ENCODE peak calls at places on chromosomes 16 and 17, in eight cellular contexts. X is NB4, F is H1, K is prostate gland, J is fibroblast of lung, H is fibroblast of pulmonary artery, Z is hepatocyte, V is thoracic aorta. Y is an unnamed sample.
A peak's percentile ranks its signal among the peaks of the same experiment; 100 is the strongest.

GRCh38 chr16:54266363-54266955 is 20.1 kb downstream of the IRX3 start:
- DNase-seq in X (peak; percentile 86), F (no peak), K (no peak), J (peak; percentile 22), H (peak; percentile 51), Z (no peak), V (no peak), Y (no peak)

GRCh38 chr17:77608431-77608830 is 350.1 kb upstream of the TNRC6C start:
- DNase-seq in X (no peak), F (peak; percentile 17), K (no peak), J (no peak), H (no peak), Z (no peak), V (no peak), Y (no peak)

GRCh38 chr16:4053663-4054479 is 62.4 kb downstream of the ADCY9 start:
- DNase-seq in X (peak; percentile 93), F (no peak), K (peak; percentile 68), J (peak; percentile 91), H (peak; percentile 38), Z (peak; percentile 16), V (peak; percentile 33), Y (no peak)

GRCh38 chr17:81381632-81382577 is 13.4 kb upstream of the BAHCC1 start:
- DNase-seq in X (no peak), F (no peak), K (no peak), J (no peak), H (no peak), Z (no peak), V (no peak), Y (no peak)

GRCh38 chr17:50613007-50613406 is 21.7 kb upstream of the ABCC3 start:
- DNase-seq in X (no peak), F (no peak), K (no peak), J (no peak), H (no peak), Z (no peak), V (no peak), Y (no peak)

GRCh38 chr17:76935331-76935730 is 67.1 kb downstream of the MGAT5B start:
- DNase-seq in X (no peak), F (no peak), K (no peak), J (peak; percentile 44), H (peak; percentile 11), Z (no peak), V (no peak), Y (no peak)

GRCh38 chr16:50747206-50747956 is 5.5 kb downstream of the CYLD start:
- DNase-seq in X (peak; percentile 82), F (no peak), K (no peak), J (peak; percentile 37), H (peak; percentile 18), Z (no peak), V (no peak), Y (no peak)

GRCh38 chr16:85286970-85287814 is 174.9 kb upstream of the CIBAR2 start:
- DNase-seq in X (peak; percentile 28), F (no peak), K (no peak), J (peak; percentile 84), H (peak; percentile 7), Z (no peak), V (peak; percentile 28), Y (no peak)

GRCh38 chr16:85554791-85555548 is 58.2 kb upstream of the GSE1 start:
- DNase-seq in X (peak; percentile 83), F (no peak), K (peak; percentile 38), J (peak; percentile 77), H (peak; percentile 70), Z (peak; percentile 72), V (peak; percentile 53), Y (no peak)

GRCh38 chr16:67370686-67371085 is 22.6 kb downstream of the TPPP3 start:
- DNase-seq in X (no peak), F (no peak), K (no peak), J (no peak), H (no peak), Z (no peak), V (no peak), Y (no peak)

GRCh38 chr17:75983501-75984181 is 4.6 kb downstream of the TEN1 start:
- DNase-seq in X (peak; percentile 93), F (peak; percentile 70), K (no peak), J (no peak), H (no peak), Z (no peak), V (no peak), Y (peak; percentile 46)

GRCh38 chr17:27408891-27409290 is 47.4 kb upstream of the KSR1 start:
- DNase-seq in X (peak; percentile 15), F (no peak), K (no peak), J (peak; percentile 23), H (peak; percentile 44), Z (no peak), V (no peak), Y (no peak)

GRCh38 chr17:17108681-17109049 is 66.4 kb downstream of the MPRIP start:
- DNase-seq in X (no peak), F (no peak), K (peak; percentile 55), J (peak; percentile 74), H (no peak), Z (no peak), V (no peak), Y (no peak)

GRCh38 chr16:14635394-14636145 is 2.8 kb downstream of the BFAR start:
- DNase-seq in X (no peak), F (no peak), K (no peak), J (no peak), H (no peak), Z (peak; percentile 28), V (no peak), Y (no peak)

GRCh38 chr16:14632693-14633569 is at the start of gene BFAR:
- DNase-seq in X (peak; percentile 98), F (peak; percentile 98), K (peak; percentile 98), J (peak; percentile 96), H (peak; percentile 97), Z (peak; percentile 99), V (peak; percentile 98), Y (peak; percentile 71)

GRCh38 chr16:14629612-14629918 is 495 bp downstream of the PARN start:
- DNase-seq in X (no peak), F (no peak), K (no peak), J (peak; percentile 5), H (no peak), Z (no peak), V (no peak), Y (no peak)

GRCh38 chr16:14629919-14630619 is at the start of gene PARN:
- DNase-seq in X (peak; percentile 97), F (peak; percentile 99), K (peak; percentile 96), J (peak; percentile 97), H (peak; percentile 97), Z (peak; percentile 99), V (peak; percentile 87), Y (peak; percentile 83)

GRCh38 chr16:14634389-14634725 is 1.6 kb downstream of the BFAR start:
- DNase-seq in X (no peak), F (no peak), K (no peak), J (no peak), H (no peak), Z (no peak), V (no peak), Y (no peak)
- H3K4me3 ChIP-seq in X (peak overlapping the region; percentile 92), F (peak overlapping the region; percentile 98), K (no peak overlapping the region), J (peak overlapping the region; percentile 91), H (peak overlapping the region; percentile 94), Z (no peak overlapping the region), V (peak overlapping the region; percentile 84), Y (peak overlapping the region; percentile 94)

GRCh38 chr16:74437-75318 is 2.2 kb upstream of the RHBDF1 start:
- DNase-seq in X (no peak), F (no peak), K (no peak), J (no peak), H (no peak), Z (no peak), V (no peak), Y (no peak)

GRCh38 chr16:74025-74424 is 1.6 kb upstream of the RHBDF1 start:
- DNase-seq in X (no peak), F (no peak), K (no peak), J (no peak), H (no peak), Z (no peak), V (no peak), Y (no peak)

GRCh38 chr16:77273-77806 is 685 bp upstream of the MPG start:
- DNase-seq in X (peak; percentile 71), F (peak; percentile 78), K (no peak), J (peak; percentile 73), H (peak; percentile 81), Z (peak; percentile 79), V (no peak), Y (no peak)

GRCh38 chr16:76535-77272 is 1.3 kb upstream of the MPG start:
- DNase-seq in X (peak; percentile 74), F (no peak), K (no peak), J (peak; percentile 92), H (peak; percentile 84), Z (peak; percentile 77), V (peak; percentile 74), Y (no peak)

GRCh38 chr16:75580-76501 is 2.2 kb upstream of the MPG start:
- DNase-seq in X (peak; percentile 93), F (no peak), K (no peak), J (peak; percentile 93), H (peak; percentile 92), Z (peak; percentile 87), V (no peak), Y (no peak)
- TF ChIP-seq CTCF in X (peak; percentile 1), F (peak; percentile 36), K (peak; percentile 14), J (peak; percentile 23), H (peak; percentile 44), Z (peak; percentile 41), V (peak; percentile 2), Y (peak; percentile 28)

GRCh38 chr17:73163043-73163442 is 1.8 kb upstream of the SSTR2 start:
- DNase-seq in X (no peak), F (no peak), K (no peak), J (no peak), H (no peak), Z (no peak), V (no peak), Y (no peak)

GRCh38 chr17:73165616-73166404 is 1.0 kb downstream of the SSTR2 start:
- DNase-seq in X (peak; percentile 24), F (peak; percentile 60), K (no peak), J (peak; percentile 11), H (no peak), Z (no peak), V (no peak), Y (no peak)

GRCh38 chr17:73168667-73169066 is 3.9 kb downstream of the SSTR2 start:
- DNase-seq in X (no peak), F (no peak), K (no peak), J (no peak), H (no peak), Z (no peak), V (no peak), Y (no peak)

GRCh38 chr17:73170324-73170723 is 5.5 kb downstream of the SSTR2 start:
- DNase-seq in X (no peak), F (no peak), K (no peak), J (no peak), H (no peak), Z (no peak), V (no peak), Y (no peak)

GRCh38 chr17:73166731-73167581 is 2.1 kb downstream of the SSTR2 start:
- DNase-seq in X (peak; percentile 59), F (no peak), K (no peak), J (no peak), H (no peak), Z (no peak), V (no peak), Y (no peak)
- H3K4me3 ChIP-seq in X (peak overlapping the region; percentile 38), F (no peak overlapping the region), K (no peak overlapping the region), J (peak overlapping the region; percentile 39), H (peak overlapping the region; percentile 34), Z (no peak overlapping the region), V (peak overlapping the region; percentile 59), Y (no peak overlapping the region)

GRCh38 chr17:44112284-44113280 is 10.9 kb downstream of the HDAC5 start:
- DNase-seq in X (no peak), F (no peak), K (no peak), J (no peak), H (no peak), Z (no peak), V (no peak), Y (no peak)
- TF ChIP-seq CTCF in X (no peak), F (no peak), K (no peak), J (no peak), H (no peak), Z (no peak), V (no peak), Y (no peak)